ENCODE peak calls at places on chromosomes 3 and 15, in four cellular contexts. One of them, this sample, is unnamed.

GRCh38 chr3:117671707-117672318 is 962.2 kb downstream of the TUSC7 start:
- DNase-seq in tibial artery: no peak
- DNase-seq in lung: peak; percentile 32
- DNase-seq in A549: no peak
- DNase-seq in this sample: no peak

GRCh38 chr15:34206016-34206415 is 3.9 kb downstream of the KATNBL1 start:
- DNase-seq in tibial artery: no peak
- DNase-seq in lung: no peak
- DNase-seq in A549: no peak
- DNase-seq in this sample: no peak

GRCh38 chr3:43737001-43737440 is 46.3 kb downstream of the ABHD5 start:
- DNase-seq in tibial artery: no peak
- DNase-seq in lung: no peak
- DNase-seq in A549: no peak
- DNase-seq in this sample: no peak

GRCh38 chr3:10432931-10433330 is 72.5 kb downstream of the ATP2B2 start:
- DNase-seq in A549: no peak
- DNase-seq in lung: no peak
- DNase-seq in tibial artery: no peak
- DNase-seq in this sample: no peak

GRCh38 chr15:89993344-89993743 is 7.8 kb upstream of the ZNF710 start:
- DNase-seq in lung: no peak
- DNase-seq in A549: no peak
- DNase-seq in tibial artery: no peak
- DNase-seq in this sample: no peak

GRCh38 chr3:158802399-158803023 is 657 bp downstream of the MFSD1 start:
- DNase-seq in tibial artery: peak; percentile 36
- DNase-seq in lung: no peak
- DNase-seq in A549: no peak
- DNase-seq in this sample: no peak

GRCh38 chr3:194730369-194730768 is 44.7 kb downstream of the FAM43A start:
- DNase-seq in tibial artery: no peak
- DNase-seq in lung: peak; percentile 66
- DNase-seq in A549: no peak
- DNase-seq in this sample: no peak

GRCh38 chr3:13372656-13373055 is 47.5 kb downstream of the NUP210 start:
- DNase-seq in lung: no peak
- DNase-seq in tibial artery: no peak
- DNase-seq in A549: no peak
- DNase-seq in this sample: no peak

GRCh38 chr3:60743631-60744164 is 507.6 kb downstream of the FHIT start:
- DNase-seq in tibial artery: no peak
- DNase-seq in A549: no peak
- DNase-seq in lung: no peak
- DNase-seq in this sample: no peak

GRCh38 chr3:116963802-116964201 is 254.2 kb downstream of the TUSC7 start:
- DNase-seq in A549: no peak
- DNase-seq in lung: no peak
- DNase-seq in tibial artery: no peak
- DNase-seq in this sample: no peak

GRCh38 chr3:197533396-197534347 is 22.1 kb downstream of the BDH1 start:
- DNase-seq in A549: no peak
- DNase-seq in tibial artery: no peak
- DNase-seq in lung: no peak
- DNase-seq in this sample: no peak

GRCh38 chr3:110026421-110026820 is 689.1 kb upstream of the DPPA4 start:
- DNase-seq in A549: no peak
- DNase-seq in lung: no peak
- DNase-seq in tibial artery: no peak
- DNase-seq in this sample: no peak

GRCh38 chr3:123078101-123078500 is 11.3 kb downstream of the PDIA5 start:
- DNase-seq in lung: no peak
- DNase-seq in A549: no peak
- DNase-seq in tibial artery: no peak
- DNase-seq in this sample: no peak

DNA sequence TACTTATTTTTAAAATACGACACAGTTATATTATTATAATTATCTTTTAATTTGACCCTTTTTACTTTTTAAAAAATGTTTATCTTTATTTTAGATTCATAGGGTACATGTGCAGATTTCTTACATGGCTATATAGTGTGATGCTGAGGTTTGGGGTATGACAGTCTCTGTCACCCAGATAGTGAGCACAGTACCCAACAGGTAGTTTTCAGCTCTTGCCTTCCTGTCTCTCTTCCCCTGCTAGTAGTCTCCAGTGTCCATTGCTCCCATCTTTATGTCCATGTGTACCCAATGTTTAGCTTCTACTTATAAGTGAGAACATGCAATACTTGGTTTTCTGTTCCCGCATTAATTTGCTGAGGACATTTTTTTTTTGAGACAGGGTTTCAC is 21.8 kb upstream of the KCNMB2 start:
- DNase-seq in A549: no peak
- DNase-seq in tibial artery: no peak
- DNase-seq in lung: no peak
- DNase-seq in this sample: no peak
- H3K4me3 ChIP-seq in A549: no peak overlapping the region
- H3K4me3 ChIP-seq in tibial artery: no peak overlapping the region
- H3K4me3 ChIP-seq in lung: no peak overlapping the region
- H3K4me3 ChIP-seq in this sample: no peak overlapping the region

GRCh38 chr3:185744997-185745843 is 79.6 kb downstream of the IGF2BP2 start:
- DNase-seq in tibial artery: no peak
- DNase-seq in lung: no peak
- DNase-seq in A549: no peak
- DNase-seq in this sample: peak; percentile 85
- H3K4me3 ChIP-seq in tibial artery: no peak overlapping the region
- H3K4me3 ChIP-seq in lung: no peak overlapping the region
- H3K4me3 ChIP-seq in A549: no peak overlapping the region
- H3K4me3 ChIP-seq in this sample: no peak overlapping the region

GRCh38 chr15:29103825-29104565 is 165.6 kb downstream of the NSMCE3 start:
- DNase-seq in A549: peak; percentile 70
- DNase-seq in tibial artery: no peak
- DNase-seq in lung: no peak
- DNase-seq in this sample: peak; percentile 13
- H3K4me3 ChIP-seq in A549: no peak overlapping the region
- H3K4me3 ChIP-seq in tibial artery: peak overlapping the region; percentile 45
- H3K4me3 ChIP-seq in lung: no peak overlapping the region
- H3K4me3 ChIP-seq in this sample: peak overlapping the region; percentile 42

GRCh38 chr15:42035362-42035761 is 14.5 kb upstream of the PLA2G4E start:
- DNase-seq in tibial artery: no peak
- DNase-seq in A549: no peak
- DNase-seq in lung: peak; percentile 56
- DNase-seq in this sample: no peak
- H3K4me3 ChIP-seq in tibial artery: no peak overlapping the region
- H3K4me3 ChIP-seq in A549: no peak overlapping the region
- H3K4me3 ChIP-seq in lung: no peak overlapping the region
- H3K4me3 ChIP-seq in this sample: no peak overlapping the region

GRCh38 chr3:144350125-144350524 is 378.5 kb downstream of the DIPK2A start:
- DNase-seq in lung: no peak
- DNase-seq in tibial artery: no peak
- DNase-seq in A549: no peak
- DNase-seq in this sample: no peak

DNA sequence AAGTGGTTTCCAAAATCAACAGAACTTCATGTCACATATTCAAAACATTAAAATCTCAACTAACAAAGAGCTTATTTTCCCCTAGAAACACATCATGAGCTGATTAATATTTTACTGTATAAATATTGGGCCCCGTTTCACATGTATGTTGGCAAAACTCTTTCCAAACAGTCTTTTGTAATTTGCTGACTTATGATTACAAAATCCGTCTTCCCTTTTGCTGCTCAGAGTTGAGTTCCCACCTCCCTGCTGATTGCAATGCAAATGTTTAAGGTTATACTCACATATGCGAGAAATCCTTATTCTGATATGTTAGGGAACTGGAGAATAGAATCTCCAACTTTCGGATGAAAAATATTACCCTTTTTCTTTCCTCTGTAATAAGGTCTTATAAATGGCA is 380.3 kb downstream of the DIPK2A start:
- DNase-seq in lung: no peak
- DNase-seq in tibial artery: no peak
- DNase-seq in A549: no peak
- DNase-seq in this sample: no peak
- H3K4me3 ChIP-seq in lung: no peak overlapping the region
- H3K4me3 ChIP-seq in tibial artery: no peak overlapping the region
- H3K4me3 ChIP-seq in A549: no peak overlapping the region
- H3K4me3 ChIP-seq in this sample: no peak overlapping the region

GRCh38 chr3:120438216-120438615 is 12.6 kb downstream of the FSTL1 start:
- DNase-seq in tibial artery: no peak
- DNase-seq in lung: no peak
- DNase-seq in A549: no peak
- DNase-seq in this sample: no peak
- H3K4me3 ChIP-seq in tibial artery: no peak overlapping the region
- H3K4me3 ChIP-seq in lung: no peak overlapping the region
- H3K4me3 ChIP-seq in A549: no peak overlapping the region
- H3K4me3 ChIP-seq in this sample: no peak overlapping the region

This sample was measured in BJ.